ENCODE peak calls at places on chromosome 18, in four cellular contexts. N is keratinocyte, L is IMR-90, J is heart left ventricle. I is an unnamed sample.

GRCh38 chr18:54109131-54109683 is 115.3 kb downstream of the MBD2 start:
- DNase-seq in N (peak), L (no peak), J (no peak), I (peak)

GRCh38 chr18:3460823-3461398 is 10.9 kb downstream of the TGIF1 start:
- DNase-seq in N (no peak), L (no peak), J (no peak), I (no peak)

GRCh38 chr18:63236990-63237389 is 82.6 kb downstream of the BCL2 start:
- DNase-seq in N (no peak), L (no peak), J (peak), I (no peak)

GRCh38 chr18:51135795-51136194 is 61.7 kb downstream of the MEX3C start:
- DNase-seq in N (peak), L (no peak), J (no peak), I (no peak)

GRCh38 chr18:8839285-8839684 is 133.9 kb downstream of the MTCL1 start:
- DNase-seq in N (no peak), L (no peak), J (peak), I (peak)

GRCh38 chr18:51251625-51252024 is 54.1 kb upstream of the MEX3C start:
- DNase-seq in N (no peak), L (no peak), J (no peak), I (no peak)

GRCh38 chr18:50806208-50806616 is 13.6 kb downstream of the MRO start:
- DNase-seq in N (no peak), L (no peak), J (peak), I (peak)

GRCh38 chr18:36655894-36656293 is 172.9 kb downstream of the TPGS2 start:
- DNase-seq in N (no peak), L (no peak), J (no peak), I (no peak)

GRCh38 chr18:35526476-35527120 is 28.8 kb upstream of the INO80C start:
- DNase-seq in N (no peak), L (no peak), J (no peak), I (peak)

GRCh38 chr18:12921178-12921577 is 26.6 kb upstream of the SEH1L start:
- DNase-seq in N (no peak), L (no peak), J (no peak), I (no peak)

GRCh38 chr18:33720133-33720532 is 142.1 kb downstream of the ASXL3 start:
- DNase-seq in N (no peak), L (peak), J (no peak), I (peak)

GRCh38 chr18:67385455-67385854 is 131.1 kb downstream of the DSEL start:
- DNase-seq in N (no peak), L (peak), J (no peak), I (peak)

GRCh38 chr18:62341423-62341920 is 16.4 kb downstream of the TNFRSF11A start:
- DNase-seq in N (no peak), L (no peak), J (no peak), I (no peak)

GRCh38 chr18:8462651-8463185 is 146.5 kb upstream of the RAB12 start:
- DNase-seq in N (no peak), L (no peak), J (no peak), I (no peak)

GRCh38 chr18:11412790-11413189 is 196.6 kb upstream of the SLC35G4 start:
- DNase-seq in N (no peak), L (no peak), J (no peak), I (no peak)

GRCh38 chr18:79604205-79604912 is 75.2 kb upstream of the CTDP1 start:
- DNase-seq in N (no peak), L (no peak), J (peak), I (no peak)

GRCh38 chr18:25795178-25795577 is 295.2 kb downstream of the SS18 start:
- DNase-seq in N (no peak), L (no peak), J (no peak), I (no peak)

GRCh38 chr18:57210101-57210661 is 63.3 kb downstream of the BOD1L2 start:
- DNase-seq in N (peak), L (peak), J (peak), I (peak)

GRCh38 chr18:36296591-36297418 is 708 bp upstream of the FHOD3 start:
- DNase-seq in N (peak), L (peak), J (peak), I (peak)

GRCh38 chr18:79570266-79571201 is 109.1 kb upstream of the CTDP1 start:
- DNase-seq in N (no peak), L (peak), J (no peak), I (peak)

GRCh38 chr18:72155327-72155726 is 388.8 kb downstream of the CBLN2 start:
- DNase-seq in N (no peak), L (no peak), J (no peak), I (peak)

GRCh38 chr18:42561521-42561920 is 554.0 kb downstream of the RIT2 start:
- DNase-seq in N (no peak), L (no peak), J (no peak), I (no peak)

GRCh38 chr18:12043811-12044210 is 49.8 kb upstream of the ANKRD62 start:
- DNase-seq in N (no peak), L (no peak), J (no peak), I (no peak)

GRCh38 chr18:12296087-12296403 is 12.0 kb upstream of the TUBB6 start:
- DNase-seq in N (no peak), L (peak), J (no peak), I (no peak)

GRCh38 chr18:26547302-26548143 is 830 bp downstream of the KCTD1 start:
- DNase-seq in N (no peak), L (peak), J (peak), I (peak)

GRCh38 chr18:4672152-4672551 is 217.0 kb upstream of the DLGAP1 start:
- DNase-seq in N (no peak), L (no peak), J (no peak), I (no peak)

GRCh38 chr18:60235164-60235563 is 137.4 kb downstream of the MC4R start:
- DNase-seq in N (no peak), L (no peak), J (no peak), I (peak)

GRCh38 chr18:13388586-13389490 is 170.3 kb downstream of the LDLRAD4 start:
- DNase-seq in N (no peak), L (no peak), J (no peak), I (no peak)

GRCh38 chr18:60668583-60668982 is 296.0 kb upstream of the MC4R start:
- DNase-seq in N (no peak), L (no peak), J (no peak), I (peak)

GRCh38 chr18:41265047-41265446 is 690.0 kb upstream of the PIK3C3 start:
- DNase-seq in N (no peak), L (peak), J (no peak), I (peak)

GRCh38 chr18:62898359-62898758 is 183.0 kb downstream of the PHLPP1 start:
- DNase-seq in N (no peak), L (no peak), J (no peak), I (no peak)

GRCh38 chr18:54899500-54899899 is 59.8 kb downstream of the CCDC68 start:
- DNase-seq in N (no peak), L (no peak), J (no peak), I (no peak)

GRCh38 chr18:46250084-46250811 is 146.1 kb downstream of the HAUS1 start:
- DNase-seq in N (peak), L (peak), J (no peak), I (peak)

GRCh38 chr18:23933407-23933806 is 81.1 kb upstream of the TTC39C start:
- DNase-seq in N (no peak), L (peak), J (no peak), I (no peak)

GRCh38 chr18:73980289-73980979 is 167.2 kb downstream of the FBXO15 start:
- DNase-seq in N (no peak), L (peak), J (no peak), I (peak)

GRCh38 chr18:76822510-76823165 is at the start of gene ZNF236:
- DNase-seq in N (no peak), L (peak), J (peak), I (peak)

GRCh38 chr18:76824754-76825153 is 2.4 kb downstream of the ZNF236 start:
- DNase-seq in N (no peak), L (no peak), J (no peak), I (no peak)

GRCh38 chr18:76823574-76823973 is 1.2 kb downstream of the ZNF236 start:
- DNase-seq in N (no peak), L (peak), J (no peak), I (no peak)

GRCh38 chr18:76823166-76823539 is 796 bp downstream of the ZNF236 start:
- DNase-seq in N (no peak), L (no peak), J (no peak), I (no peak)

GRCh38 chr18:76824136-76824676 is 1.8 kb downstream of the ZNF236 start:
- DNase-seq in N (no peak), L (no peak), J (no peak), I (no peak)
- H3K4me3 ChIP-seq in N (peak), L (no peak), J (no peak), I (peak)

DNA sequence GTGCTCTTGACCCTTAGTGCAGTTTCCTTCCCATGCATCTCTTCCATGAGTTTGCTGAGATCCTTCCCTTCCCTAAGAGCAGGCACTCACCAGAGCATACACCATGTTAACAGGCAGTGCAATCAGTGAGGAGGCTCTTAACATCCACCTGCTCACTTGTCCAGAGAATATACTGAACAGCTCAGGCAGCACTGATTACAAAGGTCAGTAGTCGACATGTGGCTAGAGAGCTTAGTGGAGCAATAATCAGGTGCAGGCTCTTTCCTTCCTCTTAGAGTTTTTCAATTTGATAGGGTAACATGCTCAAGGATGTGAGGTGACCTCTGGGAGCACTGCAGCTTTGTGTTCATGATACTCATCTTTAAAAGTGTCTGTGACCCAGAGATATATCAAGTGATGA is 144.1 kb upstream of the SETBP1 start:
- DNase-seq in N (no peak), L (no peak), J (no peak), I (no peak)
- TF ChIP-seq CTCF in N (no peak), L (no peak), J (no peak), I (no peak)

DNA sequence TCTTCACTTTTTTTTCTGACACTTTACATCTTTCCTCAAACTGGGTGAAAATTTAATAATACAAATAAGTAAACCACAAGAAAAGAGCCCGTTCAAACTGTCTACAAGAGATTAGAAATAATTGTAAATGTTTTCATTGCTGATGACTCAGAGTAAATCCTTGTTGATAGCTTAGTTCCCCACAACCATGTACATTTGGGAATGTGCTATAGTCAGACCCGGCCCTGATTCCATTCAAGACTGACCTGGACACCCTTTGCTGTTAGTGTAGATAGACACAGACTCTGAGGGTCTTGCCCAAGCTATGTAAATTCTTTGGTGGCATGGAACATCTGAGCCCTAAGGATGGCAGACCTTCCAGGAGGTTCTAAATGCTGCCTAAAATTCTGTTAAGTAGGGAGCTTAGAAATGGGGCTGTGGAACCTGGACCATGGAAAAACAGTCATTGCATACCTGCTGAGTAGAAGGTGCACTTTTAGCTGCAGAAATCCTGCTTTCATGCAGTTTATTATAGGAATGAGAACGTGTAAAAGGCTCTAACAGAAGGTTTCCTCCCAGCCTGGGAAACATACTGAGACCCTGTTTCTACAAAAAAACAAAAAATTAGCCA is 3.7 kb downstream of the MALT1 start:
- DNase-seq in N (no peak), L (peak), J (no peak), I (peak)
- H3K4me3 ChIP-seq in N (no peak), L (no peak), J (no peak), I (no peak)

GRCh38 chr18:75044791-75045190 is 164.1 kb downstream of the PTGR3 start:
- DNase-seq in N (no peak), L (no peak), J (no peak), I (no peak)

GRCh38 chr18:75044296-75044695 is 164.6 kb downstream of the PTGR3 start:
- DNase-seq in N (no peak), L (no peak), J (no peak), I (no peak)

GRCh38 chr18:75041586-75041985 is 167.4 kb downstream of the PTGR3 start:
- DNase-seq in N (no peak), L (peak), J (no peak), I (peak)

GRCh38 chr18:75045249-75045648 is 163.7 kb downstream of the PTGR3 start:
- DNase-seq in N (no peak), L (no peak), J (no peak), I (no peak)

GRCh38 chr18:75043478-75043877 is 165.5 kb downstream of the PTGR3 start:
- DNase-seq in N (no peak), L (no peak), J (no peak), I (no peak)
- TF ChIP-seq CTCF in N (no peak), L (no peak), J (no peak), I (no peak)

GRCh38 chr18:77617681-77618080 is 368.0 kb downstream of the GALR1 start:
- DNase-seq in N (no peak), L (no peak), J (no peak), I (peak)

GRCh38 chr18:77619523-77619922 is 369.9 kb downstream of the GALR1 start:
- DNase-seq in N (no peak), L (no peak), J (no peak), I (no peak)

DNA sequence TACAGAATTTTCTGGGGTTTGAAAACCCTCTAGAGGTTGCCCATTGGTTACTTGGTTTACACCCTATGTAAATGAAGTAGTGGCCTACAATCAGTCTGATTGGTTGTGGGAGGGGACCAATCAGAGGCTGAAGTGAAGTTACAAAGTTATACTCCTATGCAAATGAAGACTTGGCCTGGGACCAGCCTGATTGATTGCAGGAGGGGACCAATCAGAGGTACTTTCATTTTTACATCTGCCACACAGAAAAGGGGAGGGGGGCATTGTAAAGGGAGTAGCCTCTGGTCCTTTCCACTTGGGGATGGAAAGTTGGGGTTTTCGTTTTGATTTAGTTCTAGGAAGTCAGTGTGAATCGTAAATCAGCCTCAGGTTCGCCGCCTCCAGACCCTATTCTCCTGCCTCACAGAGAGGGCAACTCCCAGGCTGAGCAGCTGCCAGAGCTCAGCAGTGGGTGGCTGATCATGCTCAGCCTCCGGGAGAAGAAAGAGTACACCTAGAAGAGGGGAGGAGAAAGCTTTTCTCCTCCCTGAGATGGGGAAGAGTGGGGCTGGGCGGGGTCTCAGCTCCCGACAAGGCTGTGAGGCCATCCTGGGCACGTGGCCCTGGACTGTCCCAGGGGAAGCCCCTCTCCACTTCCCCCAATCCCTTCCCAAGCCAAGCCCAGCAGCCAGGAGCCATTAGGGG is 372.5 kb downstream of the GALR1 start:
- DNase-seq in N (no peak), L (no peak), J (no peak), I (no peak)
- H3K4me3 ChIP-seq in N (no peak), L (no peak), J (no peak), I (no peak)

GRCh38 chr18:48024009-48024512 is 93.6 kb upstream of the SMAD2 start:
- DNase-seq in N (no peak), L (no peak), J (no peak), I (no peak)
- TF ChIP-seq CTCF in N (no peak), L (no peak), J (no peak), I (no peak)